ENCODE peak calls at places on chromosomes 12 and 14, in four cellular contexts. G, B, Q and K are unnamed samples.

GRCh38 chr12:145369-145960 is 68.5 kb downstream of the SLC6A12 start:
- DNase-seq in G (no peak), B (peak), Q (no peak), K (no peak)

GRCh38 chr12:12736759-12737676 is 19.9 kb downstream of the CDKN1B start:
- DNase-seq in G (peak), B (peak), Q (no peak), K (no peak)

GRCh38 chr14:32399920-32400319 is 70.8 kb downstream of the AKAP6 start:
- DNase-seq in G (no peak), B (no peak), Q (no peak), K (no peak)

GRCh38 chr14:50521912-50522341 is 10.4 kb downstream of the MAP4K5 start:
- DNase-seq in G (peak), B (peak), Q (no peak), K (no peak)

GRCh38 chr12:116592116-116592637 is 33.0 kb downstream of the MAP1LC3B2 start:
- DNase-seq in G (no peak), B (peak), Q (no peak), K (no peak)

GRCh38 chr14:95394981-95395737 is 75.5 kb upstream of the CLMN start:
- DNase-seq in G (peak), B (no peak), Q (peak), K (no peak)

GRCh38 chr12:46442239-46442638 is 69.7 kb upstream of the SLC38A2 start:
- DNase-seq in G (peak), B (peak), Q (no peak), K (no peak)

GRCh38 chr12:104303538-104304151 is at the start of gene EID3:
- DNase-seq in G (peak), B (peak), Q (peak), K (no peak)

GRCh38 chr12:115374480-115375187 is 690.7 kb upstream of the TBX3 start:
- DNase-seq in G (peak), B (no peak), Q (no peak), K (no peak)

GRCh38 chr12:132084681-132085635 is 59.2 kb downstream of the DDX51 start:
- DNase-seq in G (peak), B (peak), Q (peak), K (peak)

GRCh38 chr12:7259060-7259459 is 44.8 kb upstream of the ACSM4 start:
- DNase-seq in G (no peak), B (no peak), Q (no peak), K (no peak)

GRCh38 chr12:131808744-131809371 is 19.3 kb upstream of the MMP17 start:
- DNase-seq in G (peak), B (no peak), Q (no peak), K (no peak)

GRCh38 chr12:5665615-5666014 is 233.7 kb downstream of the NTF3 start:
- DNase-seq in G (no peak), B (no peak), Q (no peak), K (no peak)

GRCh38 chr12:48894271-48894670 is 28.6 kb upstream of the RND1 start:
- DNase-seq in G (no peak), B (no peak), Q (no peak), K (no peak)

GRCh38 chr12:19021240-19021639 is 108.3 kb upstream of the PLEKHA5 start:
- DNase-seq in G (no peak), B (no peak), Q (no peak), K (no peak)

GRCh38 chr12:122104844-122105243 is 26.3 kb downstream of the MLXIP start:
- DNase-seq in G (no peak), B (no peak), Q (peak), K (no peak)

GRCh38 chr12:98828802-98829600 is 183.9 kb downstream of the APAF1 start:
- DNase-seq in G (peak), B (no peak), Q (no peak), K (no peak)

GRCh38 chr12:100706029-100706428 is 88.5 kb upstream of the ANO4 start:
- DNase-seq in G (peak), B (peak), Q (no peak), K (no peak)

GRCh38 chr12:12558291-12558690 is 4.4 kb downstream of the DUSP16 start:
- DNase-seq in G (no peak), B (no peak), Q (no peak), K (no peak)

GRCh38 chr12:97940629-97941028 is 478.0 kb downstream of the RMST start:
- DNase-seq in G (no peak), B (no peak), Q (no peak), K (no peak)

GRCh38 chr12:32891956-32892355 is 4.6 kb downstream of the PKP2 start:
- DNase-seq in G (peak), B (peak), Q (no peak), K (no peak)

GRCh38 chr14:78425332-78425731 is 255.2 kb downstream of the NRXN3 start:
- DNase-seq in G (no peak), B (no peak), Q (no peak), K (no peak)

GRCh38 chr12:49129332-49130150 is 1.7 kb downstream of the TUBA1B start:
- DNase-seq in G (no peak), B (no peak), Q (no peak), K (no peak)

GRCh38 chr14:102610968-102611811 is 18.7 kb downstream of the RCOR1 start:
- DNase-seq in G (no peak), B (peak), Q (no peak), K (no peak)

GRCh38 chr12:91183565-91183964 is 948 bp upstream of the DCN start:
- DNase-seq in G (no peak), B (no peak), Q (no peak), K (no peak)

GRCh38 chr12:52205584-52206308 is 13.9 kb upstream of the KRT80 start:
- DNase-seq in G (no peak), B (no peak), Q (peak), K (no peak)

GRCh38 chr12:32727237-32727636 is 28.5 kb downstream of the YARS2 start:
- DNase-seq in G (peak), B (no peak), Q (no peak), K (no peak)

GRCh38 chr14:99460793-99461192 is 19.9 kb downstream of the SETD3 start:
- DNase-seq in G (peak), B (no peak), Q (no peak), K (peak)

GRCh38 chr14:54975856-54976255 is 51.0 kb downstream of the WDHD1 start:
- DNase-seq in G (peak), B (peak), Q (no peak), K (no peak)

GRCh38 chr14:34711169-34711568 is 3.2 kb downstream of the CFL2 start:
- DNase-seq in G (peak), B (peak), Q (no peak), K (no peak)

GRCh38 chr12:98422809-98423208 is 92.6 kb upstream of the TMPO start:
- DNase-seq in G (no peak), B (no peak), Q (no peak), K (peak)

GRCh38 chr12:52023182-52023975 is 16.6 kb downstream of the TAMALIN start:
- DNase-seq in G (peak), B (peak), Q (peak), K (peak)

GRCh38 chr12:132400011-132400641 is 70.7 kb upstream of the GALNT9 start:
- DNase-seq in G (no peak), B (no peak), Q (peak), K (peak)

GRCh38 chr14:67583711-67584644 is 16.1 kb downstream of the PIGH start:
- DNase-seq in G (peak), B (peak), Q (no peak), K (peak)

DNA sequence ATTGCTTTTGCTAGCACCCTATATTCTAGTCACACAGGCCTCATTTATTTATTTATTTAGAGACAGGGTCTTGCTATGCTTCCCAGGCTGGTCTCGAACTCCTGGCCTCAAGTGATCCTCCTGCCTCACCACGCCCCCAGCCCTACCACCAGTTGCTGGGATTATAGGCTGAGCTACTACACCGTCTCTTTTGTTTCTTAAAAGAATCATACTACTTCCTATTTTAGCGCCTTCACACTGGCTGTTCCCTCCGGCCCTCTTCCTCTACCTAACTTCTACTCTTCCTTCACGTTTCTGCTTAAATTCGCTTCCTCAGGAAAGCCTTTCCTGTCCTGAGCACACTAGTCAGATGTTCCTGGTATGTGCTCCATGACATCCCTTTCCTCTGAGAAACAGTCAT is 6.4 kb upstream of the MRPL42 start:
- DNase-seq in G (no peak), B (no peak), Q (no peak), K (no peak)
- TF ChIP-seq CTCF in G (no peak), B (no peak), Q (no peak), K (no peak)

DNA sequence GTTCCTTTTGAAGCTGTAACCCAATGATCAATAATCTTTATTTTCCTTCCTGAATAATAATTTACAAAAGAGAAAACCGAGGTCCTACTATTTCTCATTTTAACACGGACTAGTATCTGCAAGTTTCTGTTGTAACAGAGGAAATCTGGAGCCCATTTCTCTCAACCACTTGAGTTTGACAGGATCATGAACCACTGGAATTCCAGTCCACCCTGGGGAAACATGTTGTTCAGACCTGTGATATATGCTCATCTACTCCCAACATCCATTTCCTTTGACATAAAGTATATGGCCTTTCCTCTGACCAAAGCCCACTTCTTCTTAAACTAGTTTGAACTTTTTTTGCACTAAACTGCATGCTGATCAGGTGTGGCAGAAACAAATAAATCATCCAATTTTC is 48.0 kb upstream of the DAAM1 start:
- DNase-seq in G (no peak), B (no peak), Q (no peak), K (no peak)
- TF ChIP-seq CTCF in G (no peak), B (no peak), Q (no peak), K (no peak)

GRCh38 chr12:117854339-117855012 is 114.3 kb downstream of the KSR2 start:
- DNase-seq in G (peak), B (peak), Q (no peak), K (peak)
- TF ChIP-seq CTCF in G (peak), B (peak), Q (no peak), K (peak)

DNA sequence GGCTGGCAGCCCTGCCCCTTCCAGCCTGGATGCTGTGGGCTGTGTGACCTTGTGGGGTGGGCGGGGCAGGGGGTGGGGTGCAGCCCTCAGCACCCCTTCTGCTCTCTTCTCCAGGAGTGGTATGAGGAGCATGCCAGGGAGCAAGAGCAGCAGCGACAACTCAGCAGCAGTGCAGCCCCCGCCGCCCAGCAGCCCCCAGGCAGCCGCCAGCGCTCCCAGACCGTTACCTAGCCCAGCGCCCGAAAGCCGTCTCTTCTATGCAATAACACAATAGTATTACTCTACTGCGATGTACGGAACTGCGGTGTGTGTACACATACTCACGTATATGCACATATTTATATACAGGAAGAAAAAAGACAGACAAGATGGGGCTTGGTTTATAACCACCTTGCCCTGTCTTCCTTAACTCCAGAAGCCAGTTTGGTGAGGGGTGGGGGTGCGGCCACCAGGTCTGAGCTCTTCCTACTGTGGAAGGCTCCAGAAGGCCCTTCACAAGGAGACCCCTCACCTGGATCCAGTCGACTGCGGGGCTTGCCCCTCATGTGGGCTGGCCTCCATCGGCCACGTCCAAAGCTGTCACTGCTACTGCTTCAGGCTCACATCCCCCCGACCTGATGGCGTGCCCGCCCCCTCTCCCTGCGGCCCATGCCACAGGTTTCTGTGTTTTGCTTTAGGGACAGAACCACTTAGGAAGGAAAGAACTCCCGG is 38.9 kb downstream of the SLC8B1 start:
- DNase-seq in G (no peak), B (no peak), Q (no peak), K (no peak)
- TF ChIP-seq CTCF in G (no peak), B (no peak), Q (no peak), K (no peak)

GRCh38 chr12:11227373-11227772 is 40.6 kb upstream of the TAS2R42 start:
- DNase-seq in G (no peak), B (no peak), Q (no peak), K (no peak)

DNA sequence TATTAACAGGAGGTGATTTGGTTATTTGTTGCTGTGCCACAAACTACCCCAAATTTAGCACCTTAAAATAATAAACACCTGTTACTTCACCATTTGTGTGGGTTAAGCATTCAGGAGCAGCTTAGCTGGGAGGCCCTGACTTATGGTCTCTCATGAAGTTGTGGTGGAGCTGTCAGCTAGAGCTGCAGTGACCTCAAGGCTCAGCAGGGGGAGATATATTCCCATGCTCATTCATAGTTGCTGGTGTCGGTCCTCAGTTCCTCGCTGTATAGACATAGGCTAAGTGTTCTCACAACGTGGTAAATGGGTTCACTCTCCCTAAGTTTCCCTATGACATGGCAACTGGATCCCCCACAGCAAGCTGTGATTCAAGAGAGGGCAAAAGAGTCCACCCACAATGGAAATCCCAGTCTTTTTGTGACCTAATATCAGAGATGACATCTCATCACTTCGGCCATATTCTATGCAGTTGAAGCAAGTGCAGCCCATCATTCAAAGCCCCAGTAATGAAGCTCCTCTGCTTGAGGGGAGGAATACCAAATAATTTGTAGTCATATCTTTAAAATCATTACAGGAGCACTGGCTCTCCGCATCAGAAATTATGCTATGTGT is 41.1 kb downstream of the PRB3 start:
- DNase-seq in G (peak), B (peak), Q (no peak), K (peak)
- TF ChIP-seq CTCF in G (peak), B (peak), Q (no peak), K (peak)

DNA sequence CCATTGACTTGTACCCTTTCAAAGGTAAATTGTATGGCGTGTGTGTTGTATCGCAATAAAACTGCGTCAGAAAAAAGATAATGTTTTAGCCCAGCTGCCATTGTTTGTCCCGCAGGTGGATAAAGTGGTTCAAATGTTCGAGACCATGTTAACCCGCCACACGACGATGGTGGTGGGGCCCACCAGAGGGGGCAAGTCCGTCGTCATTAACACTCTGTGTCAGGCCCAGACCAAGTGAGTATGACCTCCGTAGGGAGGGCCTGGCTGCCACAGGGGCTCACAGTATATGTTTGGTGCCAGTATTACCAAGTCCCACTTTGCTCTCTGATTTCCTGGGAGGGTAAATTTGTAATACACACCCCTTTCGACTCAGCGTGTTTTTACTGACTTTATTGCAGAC is 96.9 kb downstream of the DNAH10 start:
- DNase-seq in G (no peak), B (no peak), Q (no peak), K (no peak)
- TF ChIP-seq CTCF in G (no peak), B (no peak), Q (no peak), K (no peak)

GRCh38 chr12:124386661-124387509 is 92.0 kb downstream of the RFLNA start:
- DNase-seq in G (peak), B (no peak), Q (no peak), K (no peak)
- TF ChIP-seq CTCF in G (no peak), B (no peak), Q (no peak), K (no peak)

DNA sequence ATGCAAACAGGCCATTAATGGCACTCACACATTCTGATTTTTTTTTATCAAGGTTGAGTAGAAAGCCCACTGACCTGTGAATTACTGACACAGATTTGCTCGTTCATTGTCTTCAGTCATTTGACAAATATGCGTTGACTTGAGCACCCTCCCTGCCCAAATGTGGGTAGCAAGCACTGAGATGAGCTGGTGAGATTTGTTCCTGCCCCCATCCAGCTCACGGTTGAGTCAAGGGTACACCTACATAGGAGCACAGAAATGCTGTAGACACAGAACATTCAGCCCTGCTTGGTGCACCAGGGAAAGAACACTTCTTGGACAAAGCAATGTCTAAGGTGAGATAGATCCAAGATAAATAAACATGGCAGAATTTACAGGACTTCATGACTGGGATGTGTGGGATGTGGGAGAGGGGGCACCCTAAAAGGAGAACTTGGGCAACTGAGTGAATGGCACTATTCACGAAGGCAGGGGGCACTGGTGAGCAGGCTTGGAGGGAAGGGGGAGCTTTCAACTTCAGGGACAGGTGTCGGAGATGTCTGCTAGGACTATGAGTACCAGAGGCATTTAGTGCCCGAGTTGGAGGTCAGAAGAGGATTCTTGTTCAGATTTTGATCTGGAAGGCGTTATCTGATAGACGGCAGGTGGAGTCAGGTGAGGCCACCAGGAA is 213.4 kb downstream of the VRK1 start:
- DNase-seq in G (no peak), B (no peak), Q (no peak), K (peak)
- TF ChIP-seq CTCF in G (no peak), B (no peak), Q (no peak), K (peak)